ENCODE peak calls at places on chromosome 9, in nine cellular contexts. One of them, this sample, is unnamed.

GRCh38 chr9:122904466-122904822 is 715 bp downstream of the RC3H2 start:
- DNase-seq in endothelial cell: peak; percentile 58
- DNase-seq in neural crest cell: peak; percentile 46
- DNase-seq in pancreas: peak; percentile 30
- DNase-seq in neural progenitor cell: peak; percentile 86
- DNase-seq in omental fat pad: no peak
- DNase-seq in cardiac muscle cell: peak; percentile 48
- DNase-seq in coronary artery: no peak
- DNase-seq in endodermal cell: peak; percentile 86
- DNase-seq in this sample: peak; percentile 29

GRCh38 chr9:15901572-15901971 is 348.7 kb downstream of the CCDC171 start:
- DNase-seq in omental fat pad: no peak
- DNase-seq in coronary artery: no peak
- DNase-seq in pancreas: no peak
- DNase-seq in endothelial cell: no peak
- DNase-seq in cardiac muscle cell: no peak
- DNase-seq in neural progenitor cell: no peak
- DNase-seq in endodermal cell: no peak
- DNase-seq in neural crest cell: no peak
- DNase-seq in this sample: no peak

GRCh38 chr9:136036050-136036449 is 59.0 kb downstream of the NACC2 start:
- DNase-seq in endothelial cell: no peak
- DNase-seq in omental fat pad: no peak
- DNase-seq in coronary artery: no peak
- DNase-seq in neural progenitor cell: no peak
- DNase-seq in neural crest cell: no peak
- DNase-seq in endodermal cell: peak; percentile 4
- DNase-seq in pancreas: no peak
- DNase-seq in cardiac muscle cell: no peak
- DNase-seq in this sample: no peak

GRCh38 chr9:134275379-134275778 is 50.9 kb upstream of the RXRA start:
- DNase-seq in neural crest cell: no peak
- DNase-seq in cardiac muscle cell: no peak
- DNase-seq in endodermal cell: peak; percentile 68
- DNase-seq in coronary artery: no peak
- DNase-seq in neural progenitor cell: peak; percentile 43
- DNase-seq in omental fat pad: no peak
- DNase-seq in pancreas: no peak
- DNase-seq in endothelial cell: no peak
- DNase-seq in this sample: no peak

GRCh38 chr9:69919461-69920061 is 98.9 kb downstream of the CFAP95 start:
- DNase-seq in cardiac muscle cell: peak; percentile 74
- DNase-seq in coronary artery: no peak
- DNase-seq in endothelial cell: no peak
- DNase-seq in endodermal cell: no peak
- DNase-seq in pancreas: no peak
- DNase-seq in neural progenitor cell: peak; percentile 78
- DNase-seq in neural crest cell: no peak
- DNase-seq in omental fat pad: no peak
- DNase-seq in this sample: peak; percentile 59

GRCh38 chr9:74431467-74431866 is 65.7 kb upstream of the RORB start:
- DNase-seq in cardiac muscle cell: no peak
- DNase-seq in neural crest cell: no peak
- DNase-seq in endothelial cell: no peak
- DNase-seq in coronary artery: no peak
- DNase-seq in neural progenitor cell: no peak
- DNase-seq in endodermal cell: no peak
- DNase-seq in omental fat pad: no peak
- DNase-seq in pancreas: no peak
- DNase-seq in this sample: no peak

GRCh38 chr9:134600836-134601638 is 40.6 kb upstream of the COL5A1 start:
- DNase-seq in neural progenitor cell: no peak
- DNase-seq in endodermal cell: no peak
- DNase-seq in pancreas: no peak
- DNase-seq in omental fat pad: no peak
- DNase-seq in neural crest cell: no peak
- DNase-seq in endothelial cell: no peak
- DNase-seq in cardiac muscle cell: no peak
- DNase-seq in coronary artery: peak; percentile 65
- DNase-seq in this sample: no peak

GRCh38 chr9:6214451-6214850 is 1.2 kb upstream of the IL33 start:
- DNase-seq in endodermal cell: no peak
- DNase-seq in neural crest cell: no peak
- DNase-seq in pancreas: no peak
- DNase-seq in neural progenitor cell: no peak
- DNase-seq in cardiac muscle cell: peak; percentile 63
- DNase-seq in coronary artery: no peak
- DNase-seq in omental fat pad: no peak
- DNase-seq in endothelial cell: no peak
- DNase-seq in this sample: no peak

GRCh38 chr9:470795-471194 is 256.1 kb downstream of the DOCK8 start:
- DNase-seq in omental fat pad: no peak
- DNase-seq in endodermal cell: no peak
- DNase-seq in cardiac muscle cell: peak; percentile 27
- DNase-seq in neural progenitor cell: no peak
- DNase-seq in neural crest cell: no peak
- DNase-seq in coronary artery: no peak
- DNase-seq in endothelial cell: no peak
- DNase-seq in pancreas: no peak
- DNase-seq in this sample: no peak

GRCh38 chr9:5499157-5499556 is 11.2 kb upstream of the PDCD1LG2 start:
- DNase-seq in pancreas: no peak
- DNase-seq in omental fat pad: no peak
- DNase-seq in neural progenitor cell: no peak
- DNase-seq in cardiac muscle cell: no peak
- DNase-seq in endodermal cell: no peak
- DNase-seq in neural crest cell: no peak
- DNase-seq in coronary artery: no peak
- DNase-seq in endothelial cell: no peak
- DNase-seq in this sample: no peak

GRCh38 chr9:87063883-87064282 is 116.6 kb upstream of the GAS1 start:
- DNase-seq in endodermal cell: no peak
- DNase-seq in neural progenitor cell: no peak
- DNase-seq in endothelial cell: no peak
- DNase-seq in cardiac muscle cell: peak; percentile 89
- DNase-seq in pancreas: no peak
- DNase-seq in omental fat pad: no peak
- DNase-seq in coronary artery: no peak
- DNase-seq in neural crest cell: no peak
- DNase-seq in this sample: no peak

GRCh38 chr9:95004452-95005275 is 278.2 kb downstream of the AOPEP start:
- DNase-seq in endothelial cell: peak; percentile 33
- DNase-seq in neural crest cell: no peak
- DNase-seq in coronary artery: no peak
- DNase-seq in endodermal cell: peak; percentile 76
- DNase-seq in neural progenitor cell: peak; percentile 78
- DNase-seq in omental fat pad: no peak
- DNase-seq in cardiac muscle cell: peak; percentile 40
- DNase-seq in pancreas: peak; percentile 72
- DNase-seq in this sample: peak; percentile 70

GRCh38 chr9:122168356-122168755 is 8.6 kb downstream of the MORN5 start:
- DNase-seq in coronary artery: no peak
- DNase-seq in pancreas: no peak
- DNase-seq in endothelial cell: no peak
- DNase-seq in neural crest cell: no peak
- DNase-seq in cardiac muscle cell: no peak
- DNase-seq in endodermal cell: no peak
- DNase-seq in omental fat pad: no peak
- DNase-seq in neural progenitor cell: no peak
- DNase-seq in this sample: no peak

GRCh38 chr9:93306579-93307091 is 122.7 kb downstream of the WNK2 start:
- DNase-seq in neural crest cell: no peak
- DNase-seq in coronary artery: peak; percentile 53
- DNase-seq in endodermal cell: peak; percentile 47
- DNase-seq in endothelial cell: no peak
- DNase-seq in pancreas: peak; percentile 13
- DNase-seq in cardiac muscle cell: no peak
- DNase-seq in omental fat pad: no peak
- DNase-seq in neural progenitor cell: no peak
- DNase-seq in this sample: no peak

GRCh38 chr9:108973876-108974275 is 39.4 kb downstream of the CTNNAL1 start:
- DNase-seq in coronary artery: no peak
- DNase-seq in pancreas: no peak
- DNase-seq in neural crest cell: no peak
- DNase-seq in neural progenitor cell: no peak
- DNase-seq in endothelial cell: no peak
- DNase-seq in endodermal cell: no peak
- DNase-seq in omental fat pad: no peak
- DNase-seq in cardiac muscle cell: no peak
- DNase-seq in this sample: no peak

GRCh38 chr9:21153688-21154608 is 12.3 kb upstream of the IFNW1 start:
- DNase-seq in omental fat pad: no peak
- DNase-seq in neural progenitor cell: peak; percentile 42
- DNase-seq in endothelial cell: peak; percentile 15
- DNase-seq in neural crest cell: peak; percentile 4
- DNase-seq in coronary artery: no peak
- DNase-seq in pancreas: no peak
- DNase-seq in endodermal cell: peak; percentile 67
- DNase-seq in cardiac muscle cell: peak; percentile 45
- DNase-seq in this sample: peak; percentile 40

GRCh38 chr9:116101516-116101915 is 52.1 kb upstream of the PAPPA start:
- DNase-seq in endothelial cell: no peak
- DNase-seq in neural progenitor cell: no peak
- DNase-seq in omental fat pad: no peak
- DNase-seq in coronary artery: no peak
- DNase-seq in endodermal cell: no peak
- DNase-seq in cardiac muscle cell: peak; percentile 83
- DNase-seq in neural crest cell: no peak
- DNase-seq in pancreas: no peak
- DNase-seq in this sample: no peak

GRCh38 chr9:135811796-135812195 is 95.5 kb downstream of the CAMSAP1 start:
- DNase-seq in neural crest cell: no peak
- DNase-seq in endodermal cell: no peak
- DNase-seq in omental fat pad: no peak
- DNase-seq in coronary artery: no peak
- DNase-seq in cardiac muscle cell: peak; percentile 9
- DNase-seq in pancreas: no peak
- DNase-seq in neural progenitor cell: no peak
- DNase-seq in endothelial cell: no peak
- DNase-seq in this sample: no peak

GRCh38 chr9:27787941-27788340 is 214.7 kb upstream of the C9orf72 start:
- DNase-seq in pancreas: no peak
- DNase-seq in endothelial cell: no peak
- DNase-seq in neural progenitor cell: no peak
- DNase-seq in neural crest cell: no peak
- DNase-seq in cardiac muscle cell: peak; percentile 50
- DNase-seq in coronary artery: no peak
- DNase-seq in omental fat pad: no peak
- DNase-seq in endodermal cell: peak; percentile 65
- DNase-seq in this sample: no peak

GRCh38 chr9:134593756-134594375 is 47.7 kb upstream of the COL5A1 start:
- DNase-seq in coronary artery: peak; percentile 57
- DNase-seq in endothelial cell: no peak
- DNase-seq in cardiac muscle cell: no peak
- DNase-seq in pancreas: no peak
- DNase-seq in omental fat pad: no peak
- DNase-seq in neural crest cell: no peak
- DNase-seq in endodermal cell: no peak
- DNase-seq in neural progenitor cell: no peak
- DNase-seq in this sample: no peak

DNA sequence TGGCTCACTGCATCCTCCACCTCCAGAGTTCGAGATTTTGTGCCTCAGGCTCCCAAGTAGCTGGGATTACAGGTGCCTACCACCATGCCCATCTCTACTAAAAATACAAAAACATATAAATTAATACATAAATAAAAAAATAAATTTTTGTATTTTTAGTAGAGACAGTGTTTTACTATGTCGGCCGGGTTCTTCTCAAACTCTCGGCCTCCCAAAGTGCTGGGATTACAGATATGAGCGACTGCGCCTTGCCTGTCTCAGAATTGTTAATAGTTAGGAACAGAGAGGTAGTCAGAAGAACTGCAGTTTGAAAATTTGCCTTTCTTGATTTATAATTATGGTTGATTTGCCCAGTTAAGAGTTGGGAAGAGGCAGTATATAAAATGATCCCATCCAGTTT is 2.8 kb downstream of the ATP6V1G1 start:
- DNase-seq in neural crest cell: no peak
- DNase-seq in neural progenitor cell: no peak
- DNase-seq in cardiac muscle cell: no peak
- DNase-seq in pancreas: no peak
- DNase-seq in endodermal cell: no peak
- DNase-seq in coronary artery: no peak
- DNase-seq in omental fat pad: no peak
- DNase-seq in endothelial cell: no peak
- DNase-seq in this sample: no peak
- TF ChIP-seq CTCF in neural crest cell: no peak
- TF ChIP-seq CTCF in neural progenitor cell: no peak
- TF ChIP-seq CTCF in cardiac muscle cell: no peak
- TF ChIP-seq CTCF in pancreas: no peak
- TF ChIP-seq CTCF in endodermal cell: no peak
- TF ChIP-seq CTCF in coronary artery: no peak
- TF ChIP-seq CTCF in omental fat pad: no peak
- TF ChIP-seq CTCF in endothelial cell: no peak
- TF ChIP-seq CTCF in this sample: no peak

DNA sequence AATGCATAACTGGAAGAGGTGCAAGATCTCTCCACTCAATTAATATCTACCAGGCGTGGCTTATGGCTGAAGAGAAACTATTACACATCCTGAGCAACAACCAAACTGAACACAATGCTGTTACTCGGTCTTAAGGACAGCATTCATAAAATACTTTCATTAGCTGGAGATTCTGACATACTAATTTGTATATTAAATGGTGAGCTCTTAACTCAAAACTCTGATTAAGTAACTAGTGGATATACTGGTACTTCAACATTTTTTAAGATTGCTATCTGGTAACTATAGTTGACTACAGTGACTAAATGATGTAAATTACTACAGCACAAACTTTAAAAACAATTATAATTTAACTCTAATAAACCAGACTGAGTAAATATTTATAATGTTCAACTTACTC is 15.8 kb downstream of the ZDHHC21 start:
- DNase-seq in coronary artery: no peak
- DNase-seq in omental fat pad: no peak
- DNase-seq in neural crest cell: no peak
- DNase-seq in neural progenitor cell: no peak
- DNase-seq in endodermal cell: no peak
- DNase-seq in pancreas: no peak
- DNase-seq in endothelial cell: no peak
- DNase-seq in cardiac muscle cell: no peak
- DNase-seq in this sample: no peak
- TF ChIP-seq CTCF in coronary artery: no peak
- TF ChIP-seq CTCF in omental fat pad: no peak
- TF ChIP-seq CTCF in neural crest cell: no peak
- TF ChIP-seq CTCF in neural progenitor cell: no peak
- TF ChIP-seq CTCF in endodermal cell: no peak
- TF ChIP-seq CTCF in pancreas: no peak
- TF ChIP-seq CTCF in endothelial cell: no peak
- TF ChIP-seq CTCF in cardiac muscle cell: no peak
- TF ChIP-seq CTCF in this sample: no peak

GRCh38 chr9:112366591-112366990 is 13.3 kb upstream of the HSDL2 start:
- DNase-seq in cardiac muscle cell: no peak
- DNase-seq in neural crest cell: no peak
- DNase-seq in neural progenitor cell: no peak
- DNase-seq in pancreas: no peak
- DNase-seq in endothelial cell: no peak
- DNase-seq in omental fat pad: no peak
- DNase-seq in coronary artery: no peak
- DNase-seq in endodermal cell: peak; percentile 71
- DNase-seq in this sample: no peak
- TF ChIP-seq CTCF in cardiac muscle cell: peak; percentile 20
- TF ChIP-seq CTCF in neural crest cell: no peak
- TF ChIP-seq CTCF in neural progenitor cell: peak; percentile 6
- TF ChIP-seq CTCF in pancreas: no peak
- TF ChIP-seq CTCF in endothelial cell: no peak
- TF ChIP-seq CTCF in omental fat pad: no peak
- TF ChIP-seq CTCF in coronary artery: no peak
- TF ChIP-seq CTCF in endodermal cell: peak; percentile 63
- TF ChIP-seq CTCF in this sample: no peak

GRCh38 chr9:99192786-99193465 is 28.8 kb downstream of the ALG2 start:
- DNase-seq in neural progenitor cell: no peak
- DNase-seq in endodermal cell: no peak
- DNase-seq in neural crest cell: no peak
- DNase-seq in cardiac muscle cell: peak; percentile 17
- DNase-seq in omental fat pad: no peak
- DNase-seq in endothelial cell: no peak
- DNase-seq in pancreas: no peak
- DNase-seq in coronary artery: no peak
- DNase-seq in this sample: no peak
- TF ChIP-seq CTCF in neural progenitor cell: peak; percentile 30
- TF ChIP-seq CTCF in endodermal cell: peak; percentile 69
- TF ChIP-seq CTCF in neural crest cell: peak; percentile 19
- TF ChIP-seq CTCF in cardiac muscle cell: peak; percentile 34
- TF ChIP-seq CTCF in omental fat pad: no peak
- TF ChIP-seq CTCF in endothelial cell: no peak
- TF ChIP-seq CTCF in pancreas: no peak
- TF ChIP-seq CTCF in coronary artery: no peak
- TF ChIP-seq CTCF in this sample: no peak

This sample was measured in GM10248.